ENCODE peak calls at places on chromosomes 6 and 20, in eight cellular contexts. Z is A549, Y is endothelial cell of umbilical vein, G is neural progenitor cell, Q is GM23248, D is fibroblast of lung, W is SJCRH30, O is H9. K is an unnamed sample.

GRCh38 chr6:158481612-158482473 is 78.0 kb upstream of the TMEM181 start:
- DNase-seq in W (no peak), Q (peak), G (no peak), D (peak), Z (peak), Y (peak), O (no peak), K (peak)

GRCh38 chr6:148249160-148249559 is 93.5 kb upstream of the SASH1 start:
- DNase-seq in G (no peak), Z (no peak), D (no peak), W (no peak), Y (no peak), O (no peak), Q (no peak), K (no peak)

GRCh38 chr20:32594204-32594603 is 9.1 kb upstream of the NOL4L start:
- DNase-seq in Y (no peak), G (no peak), O (no peak), Z (no peak), W (no peak), D (no peak), Q (no peak), K (no peak)

GRCh38 chr6:133062077-133062476 is 179.1 kb upstream of the EYA4 start:
- DNase-seq in W (no peak), D (peak), Y (no peak), Q (peak), G (no peak), O (no peak), Z (peak), K (no peak)

GRCh38 chr6:67219336-67219735 is 1415.7 kb upstream of the ADGRB3 start:
- DNase-seq in D (no peak), Z (no peak), O (no peak), Y (no peak), Q (no peak), G (peak), W (peak), K (no peak)

GRCh38 chr6:1767481-1768246 is 157.9 kb downstream of the FOXC1 start:
- DNase-seq in Y (peak), Z (peak), G (no peak), D (peak), O (no peak), Q (peak), W (peak), K (no peak)

GRCh38 chr6:168125429-168126001 is 46.5 kb upstream of the FRMD1 start:
- DNase-seq in Y (no peak), Q (no peak), Z (no peak), W (no peak), D (no peak), O (peak), G (no peak), K (no peak)

GRCh38 chr6:41638002-41638800 is at the start of gene MDFI:
- DNase-seq in Z (no peak), Y (peak), D (peak), G (peak), Q (no peak), O (peak), W (peak), K (no peak)

GRCh38 chr20:9966966-9967365 is 67.8 kb upstream of the ANKEF1 start:
- DNase-seq in W (no peak), O (no peak), Q (peak), G (peak), D (no peak), Z (peak), Y (no peak), K (no peak)

GRCh38 chr20:62808211-62808865 is 3.7 kb downstream of the OGFR start:
- DNase-seq in Y (peak), O (peak), Z (peak), W (peak), D (no peak), G (peak), Q (peak), K (peak)

GRCh38 chr6:19795211-19795610 is 42.0 kb upstream of the ID4 start:
- DNase-seq in D (no peak), Y (no peak), W (no peak), Q (no peak), G (no peak), Z (no peak), O (no peak), K (no peak)

GRCh38 chr6:169254456-169255316 is 1.0 kb upstream of the THBS2 start:
- DNase-seq in O (no peak), Y (no peak), G (no peak), Q (peak), Z (no peak), D (no peak), W (no peak), K (no peak)

GRCh38 chr6:37099442-37099841 is 70.5 kb upstream of the PIM1 start:
- DNase-seq in D (no peak), Z (peak), G (no peak), O (no peak), Y (no peak), W (no peak), Q (peak), K (no peak)

GRCh38 chr6:107704377-107705013 is 119.6 kb downstream of the SCML4 start:
- DNase-seq in W (no peak), O (no peak), D (peak), Y (peak), Z (peak), G (peak), Q (peak), K (no peak)

GRCh38 chr6:122408240-122408639 is 8.8 kb downstream of the HSF2 start:
- DNase-seq in G (no peak), D (no peak), W (no peak), Q (no peak), O (no peak), Z (no peak), Y (no peak), K (no peak)
- H3K27ac ChIP-seq in G (no peak), D (no peak), W (no peak), Q (no peak), O (no peak), Z (no peak), Y (no peak), K (no peak)

DNA sequence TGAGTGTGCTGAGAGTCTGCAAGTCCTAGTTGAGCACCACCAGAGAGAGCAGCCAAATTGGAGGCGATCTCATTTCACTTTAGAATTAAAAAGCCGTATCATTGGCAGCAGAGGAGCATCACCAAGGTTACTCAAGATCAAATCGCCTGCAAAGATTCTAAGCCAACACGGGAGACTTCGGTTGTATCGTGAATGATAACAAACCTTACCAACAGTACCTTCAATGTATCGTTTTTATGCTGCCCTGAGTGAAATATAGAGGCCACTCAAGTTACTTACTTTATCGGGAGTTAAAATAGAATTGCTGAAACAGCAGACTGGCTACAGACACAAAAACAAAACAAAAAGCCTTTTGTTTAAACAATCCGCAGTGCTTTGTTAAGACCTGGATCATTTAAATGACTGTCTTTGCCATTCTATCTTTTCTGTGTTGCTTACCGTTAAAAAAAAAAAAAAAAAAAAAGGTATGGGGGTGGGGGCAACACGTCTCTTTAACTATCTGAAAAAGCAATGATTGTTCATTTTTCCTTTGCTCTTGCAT is 14.2 kb downstream of the NHSL1 start:
- DNase-seq in D (peak), G (peak), Q (peak), O (no peak), Y (no peak), W (no peak), Z (no peak), K (no peak)
- H3K27ac ChIP-seq in D (no peak), G (peak), Q (no peak), O (peak), Y (no peak), W (no peak), Z (no peak), K (no peak)

DNA sequence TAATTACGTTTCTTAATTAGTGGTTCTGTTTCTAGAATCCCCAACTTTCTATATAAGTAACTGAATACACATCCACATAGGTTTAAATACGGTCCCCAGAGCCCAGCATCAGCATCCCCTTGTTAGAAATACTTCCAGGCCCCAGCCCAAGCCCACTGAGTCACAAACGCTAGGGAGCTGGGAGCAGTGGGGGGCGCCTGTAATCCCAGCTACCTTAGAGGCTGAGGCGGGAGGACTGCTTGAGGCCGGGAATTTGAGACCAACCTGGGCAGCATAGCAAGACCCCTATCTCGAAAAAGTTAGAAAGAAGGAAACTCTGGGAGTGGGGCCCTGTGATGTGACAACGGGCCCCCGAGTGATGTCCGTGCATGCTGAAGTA is 1.3 kb upstream of the PPP1R3G start:
- DNase-seq in Y (no peak), Z (no peak), G (no peak), W (no peak), O (no peak), Q (no peak), D (no peak), K (no peak)
- H3K27ac ChIP-seq in Y (no peak), Z (peak), G (no peak), W (peak), O (no peak), Q (no peak), D (no peak), K (peak)

DNA sequence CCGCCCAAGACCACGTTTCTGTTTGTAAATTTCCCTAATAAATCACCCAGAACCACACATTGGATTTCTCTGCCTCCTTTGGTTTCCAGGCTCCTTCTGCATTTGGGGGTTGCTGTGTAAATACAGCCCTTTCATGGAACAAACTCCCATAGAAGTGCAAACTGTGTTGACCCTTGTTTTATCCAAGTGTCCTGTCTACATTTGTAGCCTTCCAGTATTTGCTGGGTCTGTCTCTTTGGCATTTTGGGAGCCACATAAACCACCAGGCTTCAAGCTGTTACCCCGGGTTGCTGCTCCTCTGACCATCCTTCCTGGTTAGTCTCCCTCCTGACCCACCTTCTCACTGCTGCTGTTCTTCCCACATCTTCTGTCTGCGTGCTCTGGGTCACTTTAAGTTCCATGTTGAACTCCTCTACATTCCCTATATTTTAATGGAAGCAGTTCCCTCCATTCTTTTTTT is 7.6 kb upstream of the MTHFD1L start:
- DNase-seq in Y (no peak), W (no peak), D (no peak), O (no peak), G (no peak), Z (no peak), Q (no peak), K (no peak)
- H3K27ac ChIP-seq in Y (peak), W (peak), D (peak), O (no peak), G (no peak), Z (peak), Q (peak), K (peak)

GRCh38 chr6:136784271-136784664 is 8.0 kb downstream of the MAP3K5 start:
- DNase-seq in O (no peak), D (no peak), G (no peak), Y (no peak), Z (no peak), W (no peak), Q (no peak), K (no peak)
- H3K27ac ChIP-seq in O (no peak), D (no peak), G (no peak), Y (no peak), Z (no peak), W (no peak), Q (no peak), K (no peak)

GRCh38 chr20:61352381-61353260 is 100.6 kb downstream of the CDH4 start:
- DNase-seq in W (no peak), O (peak), Q (no peak), G (peak), Y (no peak), D (no peak), Z (no peak), K (no peak)

GRCh38 chr20:61350500-61351250 is 98.6 kb downstream of the CDH4 start:
- DNase-seq in Y (no peak), G (no peak), D (no peak), Z (no peak), W (no peak), O (no peak), Q (no peak), K (no peak)

GRCh38 chr20:61353261-61353995 is 101.4 kb downstream of the CDH4 start:
- DNase-seq in Y (no peak), Q (peak), Z (no peak), D (peak), G (no peak), O (no peak), W (no peak), K (no peak)

GRCh38 chr20:61346996-61347906 is 95.2 kb downstream of the CDH4 start:
- DNase-seq in O (no peak), Q (no peak), Z (no peak), G (no peak), Y (no peak), D (no peak), W (no peak), K (no peak)

DNA sequence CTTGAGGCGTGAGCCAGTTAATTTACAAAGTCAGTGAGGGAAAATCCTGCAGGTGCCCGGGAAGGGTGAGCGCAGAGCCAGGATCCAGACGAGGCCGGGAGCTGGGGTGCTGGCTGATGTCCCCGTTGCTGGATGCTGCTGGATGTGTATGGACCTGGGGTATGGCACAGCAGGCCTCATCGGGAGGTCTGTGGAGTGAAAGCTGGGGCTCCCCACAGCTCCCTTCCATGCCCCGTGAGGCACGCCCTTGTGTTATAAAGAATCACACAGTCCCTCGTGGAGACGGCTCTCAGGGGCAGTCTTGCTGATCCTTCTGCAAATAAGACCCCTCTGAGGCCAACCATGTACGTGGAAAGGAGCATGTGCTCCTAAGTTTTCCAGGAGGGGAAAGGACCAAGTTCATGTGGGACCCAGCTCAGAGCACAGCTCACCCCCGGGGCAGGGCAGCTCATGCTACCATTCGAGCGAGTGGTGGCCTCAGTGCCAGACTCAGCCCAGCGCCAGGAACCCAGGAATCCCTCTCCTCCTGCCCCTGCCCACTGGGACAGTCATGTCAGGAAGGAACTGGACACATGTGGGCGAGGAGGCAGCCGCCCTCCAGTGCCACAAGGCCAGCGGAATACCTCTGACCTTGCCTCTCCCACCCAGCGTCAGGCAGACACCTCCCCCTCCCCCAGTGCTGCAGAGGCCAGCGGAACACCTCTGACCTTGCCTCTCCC is 97.5 kb downstream of the CDH4 start:
- DNase-seq in W (no peak), O (no peak), D (no peak), Z (no peak), Y (no peak), G (no peak), Q (no peak), K (no peak)
- H3K27ac ChIP-seq in W (no peak), O (no peak), D (no peak), Z (no peak), Y (no peak), G (no peak), Q (no peak), K (no peak)

DNA sequence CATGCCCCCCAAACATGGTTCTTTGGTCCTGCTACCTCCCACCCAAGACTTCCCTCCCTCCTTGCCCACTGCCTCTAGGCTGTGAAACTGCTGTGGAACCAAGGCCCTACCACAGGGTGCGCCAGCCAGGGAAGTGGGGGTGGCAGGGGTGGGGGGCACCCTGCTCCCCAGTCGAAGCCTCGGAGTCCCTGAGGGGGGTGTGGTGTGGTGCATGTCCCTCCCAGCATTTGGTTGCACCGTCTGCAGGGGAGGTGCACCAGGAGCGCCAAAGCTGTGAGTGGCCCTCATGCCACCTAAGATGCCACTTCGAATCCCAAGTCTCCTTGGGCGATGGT is 1.8 kb downstream of the RGS19 start:
- DNase-seq in Z (no peak), O (no peak), D (no peak), W (no peak), G (no peak), Q (no peak), Y (no peak), K (no peak)
- H3K27ac ChIP-seq in Z (no peak), O (no peak), D (no peak), W (no peak), G (no peak), Q (no peak), Y (no peak), K (no peak)

GRCh38 chr6:115540077-115540869 is 520.4 kb downstream of the FRK start:
- DNase-seq in Y (no peak), W (no peak), Q (no peak), G (no peak), Z (no peak), D (no peak), O (no peak), K (no peak)
- H3K27ac ChIP-seq in Y (no peak), W (no peak), Q (no peak), G (no peak), Z (no peak), D (no peak), O (no peak), K (no peak)

GRCh38 chr6:85405175-85405852 is 44.6 kb upstream of the NT5E start:
- DNase-seq in W (no peak), D (peak), Z (peak), Q (peak), G (no peak), Y (no peak), O (no peak), K (no peak)

GRCh38 chr6:85405853-85406198 is 44.1 kb upstream of the NT5E start:
- DNase-seq in O (no peak), Z (no peak), G (no peak), W (no peak), Y (peak), Q (no peak), D (no peak), K (no peak)

GRCh38 chr6:85403331-85404015 is 46.4 kb upstream of the NT5E start:
- DNase-seq in G (no peak), Q (peak), O (no peak), W (no peak), Y (peak), Z (peak), D (peak), K (no peak)

GRCh38 chr6:85402922-85403321 is 47.0 kb upstream of the NT5E start:
- DNase-seq in Z (no peak), O (no peak), G (no peak), W (no peak), D (no peak), Q (peak), Y (no peak), K (no peak)

GRCh38 chr6:85404497-85405174 is 45.2 kb upstream of the NT5E start:
- DNase-seq in W (no peak), Y (peak), Z (peak), Q (peak), D (peak), O (no peak), G (no peak), K (peak)
- H3K27ac ChIP-seq in W (no peak), Y (peak), Z (peak), Q (peak), D (peak), O (no peak), G (no peak), K (peak)

GRCh38 chr20:58446938-58447265 is 57.9 kb downstream of the VAPB start:
- DNase-seq in Q (no peak), W (no peak), Y (no peak), O (no peak), Z (no peak), D (no peak), G (no peak), K (peak)

GRCh38 chr20:58447733-58448391 is 58.8 kb downstream of the VAPB start:
- DNase-seq in W (peak), D (peak), O (peak), Q (peak), Y (peak), Z (peak), G (peak), K (peak)

GRCh38 chr20:58449703-58450138 is 60.7 kb downstream of the VAPB start:
- DNase-seq in D (no peak), Z (no peak), Y (no peak), O (no peak), W (no peak), G (no peak), Q (no peak), K (peak)

GRCh38 chr20:58450259-58450658 is 61.2 kb downstream of the VAPB start:
- DNase-seq in W (no peak), Y (no peak), Q (peak), O (no peak), G (no peak), D (no peak), Z (no peak), K (no peak)

DNA sequence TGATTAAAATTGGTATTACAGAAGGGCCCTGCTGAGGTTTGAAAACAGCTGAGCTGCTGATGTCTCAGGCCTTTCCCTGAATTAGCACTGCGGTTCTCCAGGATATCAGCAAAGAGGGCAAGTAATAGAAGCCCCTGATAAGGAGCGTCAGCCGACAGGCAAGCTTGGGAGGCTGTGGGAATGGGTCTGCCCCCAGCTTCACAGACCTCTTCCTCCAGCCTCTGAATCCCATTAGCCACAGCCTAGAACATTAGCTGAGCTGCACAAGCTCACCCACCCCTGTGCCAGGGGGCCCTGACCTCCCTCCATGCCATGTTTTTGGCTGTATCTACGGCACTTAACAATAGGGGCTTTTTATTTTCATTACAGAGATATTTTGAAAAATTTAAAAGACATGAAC is 59.9 kb downstream of the VAPB start:
- DNase-seq in O (no peak), G (no peak), D (no peak), W (no peak), Y (no peak), Z (no peak), Q (no peak), K (peak)
- H3K27ac ChIP-seq in O (no peak), G (no peak), D (no peak), W (no peak), Y (no peak), Z (no peak), Q (no peak), K (no peak)